ENCODE peak calls at places on chromosomes 4 and X, in four cellular contexts. S, D, G and J are unnamed samples.

GRCh38 chr4:138222041-138222440 is 20.1 kb downstream of the SLC7A11 start:
- DNase-seq in S (no peak), D (no peak), G (peak), J (no peak)

GRCh38 chrX:9144643-9145290 is 110.8 kb upstream of the FAM9B start:
- DNase-seq in S (no peak), D (no peak), G (no peak), J (no peak)

GRCh38 chr4:149746281-149746680 is 69.4 kb downstream of the IQCM start:
- DNase-seq in S (no peak), D (no peak), G (no peak), J (no peak)

GRCh38 chr4:8364848-8365350 is 75.6 kb downstream of the ACOX3 start:
- DNase-seq in S (no peak), D (no peak), G (no peak), J (no peak)

GRCh38 chrX:154050113-154050495 is 30.4 kb upstream of the IRAK1 start:
- DNase-seq in S (no peak), D (no peak), G (no peak), J (no peak)

GRCh38 chr4:15744016-15744415 is 34.1 kb upstream of the CD38 start:
- DNase-seq in S (no peak), D (no peak), G (no peak), J (no peak)

GRCh38 chr4:132958457-132959263 is 190.4 kb upstream of the PCDH10 start:
- DNase-seq in S (no peak), D (no peak), G (no peak), J (no peak)

GRCh38 chr4:36761625-36762024 is 480.2 kb downstream of the DTHD1 start:
- DNase-seq in S (no peak), D (no peak), G (no peak), J (no peak)

GRCh38 chrX:132209527-132209926 is 9.7 kb downstream of the RAP2C start:
- DNase-seq in S (no peak), D (no peak), G (no peak), J (no peak)

GRCh38 chr4:142331646-142332045 is 514.5 kb downstream of the INPP4B start:
- DNase-seq in S (no peak), D (no peak), G (no peak), J (no peak)

GRCh38 chr4:164949448-164950118 is 27.9 kb downstream of the TRIM61 start:
- DNase-seq in S (no peak), D (no peak), G (no peak), J (no peak)

GRCh38 chr4:109301691-109302365 is 630 bp downstream of the COL25A1 start:
- DNase-seq in S (peak), D (no peak), G (no peak), J (no peak)

GRCh38 chrX:149267878-149268813 is 237.0 kb downstream of the IDS start:
- DNase-seq in S (no peak), D (no peak), G (no peak), J (no peak)

GRCh38 chrX:350534-351321 is 32.1 kb upstream of the GTPBP6 start:
- DNase-seq in S (no peak), D (no peak), G (no peak), J (no peak)

GRCh38 chr4:121428721-121429120 is 47.9 kb upstream of the QRFPR start:
- DNase-seq in S (no peak), D (no peak), G (peak), J (no peak)

GRCh38 chrX:27890611-27891010 is 82.8 kb downstream of the MAGEB10 start:
- DNase-seq in S (no peak), D (no peak), G (peak), J (no peak)

GRCh38 chrX:19581786-19582185 is 66.5 kb upstream of the MAP3K15 start:
- DNase-seq in S (no peak), D (no peak), G (no peak), J (no peak)

GRCh38 chr4:84573738-84574720 is 8.9 kb upstream of the CDS1 start:
- DNase-seq in S (no peak), D (no peak), G (no peak), J (no peak)

GRCh38 chrX:29172880-29173279 is 585.6 kb downstream of the IL1RAPL1 start:
- DNase-seq in S (no peak), D (no peak), G (no peak), J (no peak)

GRCh38 chrX:46279214-46279924 is 265.9 kb downstream of the ZNF674 start:
- DNase-seq in S (no peak), D (no peak), G (no peak), J (no peak)

GRCh38 chr4:26821677-26822503 is 38.8 kb upstream of the STIM2 start:
- DNase-seq in S (peak), D (no peak), G (no peak), J (no peak)

GRCh38 chr4:43458293-43458692 is 565.8 kb downstream of the GRXCR1 start:
- DNase-seq in S (no peak), D (no peak), G (no peak), J (no peak)

GRCh38 chrX:39921838-39922237 is 175.9 kb downstream of the BCOR start:
- DNase-seq in S (no peak), D (no peak), G (no peak), J (no peak)

GRCh38 chr4:123599061-123599919 is 202.7 kb downstream of the SPRY1 start:
- DNase-seq in S (no peak), D (no peak), G (no peak), J (no peak)

GRCh38 chr4:23819041-23819511 is 70.8 kb downstream of the PPARGC1A start:
- DNase-seq in S (no peak), D (no peak), G (no peak), J (no peak)

GRCh38 chrX:110219920-110220319 is 98.0 kb downstream of the AMMECR1 start:
- DNase-seq in S (no peak), D (no peak), G (no peak), J (no peak)